ENCODE peak calls at places on chromosomes 12 and 14, in five cellular contexts. G is prostate gland, U is colonic mucosa, B is HFF-Myc, E is sigmoid colon. I is an unnamed sample.

GRCh38 chr14:87483651-87484260 is 509.2 kb downstream of the GALC start:
- DNase-seq in G (no peak), U (no peak), B (peak), E (no peak), I (no peak)

GRCh38 chr12:102174761-102175160 is 22.9 kb downstream of the PMCH start:
- DNase-seq in G (no peak), U (no peak), B (no peak), E (no peak), I (no peak)

GRCh38 chr12:503111-503761 is 43.5 kb downstream of the B4GALNT3 start:
- DNase-seq in G (peak), U (peak), B (no peak), E (no peak), I (peak)

GRCh38 chr14:56212541-56212940 is 94.3 kb downstream of the PELI2 start:
- DNase-seq in G (no peak), U (no peak), B (no peak), E (no peak), I (no peak)

GRCh38 chr12:39764944-39765560 is 145.4 kb upstream of the ABCD2 start:
- DNase-seq in G (no peak), U (no peak), B (peak), E (no peak), I (no peak)

GRCh38 chr14:101008631-101009336 is 105.3 kb upstream of the RTL1 start:
- DNase-seq in G (no peak), U (no peak), B (peak), E (no peak), I (peak)

GRCh38 chr12:102376251-102376747 is 104.1 kb downstream of the IGF1 start:
- DNase-seq in G (no peak), U (no peak), B (no peak), E (no peak), I (no peak)

GRCh38 chr14:55624913-55625312 is 44.9 kb downstream of the KTN1 start:
- DNase-seq in G (no peak), U (no peak), B (no peak), E (no peak), I (no peak)

GRCh38 chr12:124938606-124939427 is 24.4 kb upstream of the UBC start:
- DNase-seq in G (peak), U (peak), B (peak), E (peak), I (no peak)

GRCh38 chr12:109944975-109945374 is 44.9 kb downstream of the TCHP start:
- DNase-seq in G (no peak), U (no peak), B (no peak), E (no peak), I (no peak)

GRCh38 chr14:47676301-47676617 is 854 bp upstream of the MDGA2 start:
- DNase-seq in G (no peak), U (no peak), B (no peak), E (no peak), I (no peak)

GRCh38 chr12:90061834-90062233 is 353.2 kb upstream of the ATP2B1 start:
- DNase-seq in G (no peak), U (no peak), B (no peak), E (no peak), I (peak)

GRCh38 chr14:80202888-80203562 is 8.3 kb downstream of the DIO2 start:
- DNase-seq in G (no peak), U (peak), B (no peak), E (no peak), I (no peak)

GRCh38 chr12:132708150-132708549 is 2.5 kb upstream of the PGAM5 start:
- DNase-seq in G (no peak), U (no peak), B (no peak), E (no peak), I (no peak)

GRCh38 chr14:72543325-72543724 is 350.6 kb downstream of the DPF3 start:
- DNase-seq in G (no peak), U (no peak), B (no peak), E (no peak), I (peak)

GRCh38 chr14:71209888-71210287 is 302.6 kb downstream of the PCNX1 start:
- DNase-seq in G (no peak), U (no peak), B (peak), E (no peak), I (no peak)

GRCh38 chr14:21275261-21275858 is 4.5 kb upstream of the RPGRIP1 start:
- DNase-seq in G (no peak), U (no peak), B (no peak), E (no peak), I (no peak)

GRCh38 chr14:32208490-32208889 is 5.4 kb upstream of the RNU6-8 start:
- DNase-seq in G (no peak), U (no peak), B (no peak), E (no peak), I (no peak)

GRCh38 chr12:121465921-121466799 is 66.2 kb downstream of the RNF34 start:
- DNase-seq in G (no peak), U (no peak), B (no peak), E (no peak), I (peak)

GRCh38 chr12:13033266-13033875 is 10.8 kb upstream of the FAM234B start:
- DNase-seq in G (no peak), U (no peak), B (no peak), E (no peak), I (peak)

GRCh38 chr12:92248977-92249376 is 103.3 kb upstream of the BTG1 start:
- DNase-seq in G (peak), U (no peak), B (no peak), E (no peak), I (no peak)

GRCh38 chr12:74647241-74647640 is 109.6 kb downstream of the ATXN7L3B start:
- DNase-seq in G (no peak), U (no peak), B (no peak), E (no peak), I (no peak)

GRCh38 chr12:26971963-26972362 is 33.7 kb downstream of the FGFR1OP2 start:
- DNase-seq in G (no peak), U (no peak), B (no peak), E (no peak), I (no peak)

GRCh38 chr14:30533126-30533525 is 25.8 kb upstream of the G2E3 start:
- DNase-seq in G (no peak), U (no peak), B (no peak), E (no peak), I (no peak)

GRCh38 chr14:24037658-24038037 is 14.2 kb upstream of the CARMIL3 start:
- DNase-seq in G (no peak), U (peak), B (no peak), E (no peak), I (no peak)

GRCh38 chr14:60002819-60003492 is 83.0 kb downstream of the LRRC9 start:
- DNase-seq in G (peak), U (no peak), B (no peak), E (no peak), I (no peak)

GRCh38 chr14:76844223-76844622 is 18.0 kb downstream of the LRRC74A start:
- DNase-seq in G (no peak), U (no peak), B (peak), E (peak), I (no peak)

GRCh38 chr14:100294213-100294962 is 11.9 kb downstream of the SLC25A29 start:
- DNase-seq in G (no peak), U (no peak), B (no peak), E (no peak), I (peak)

GRCh38 chr12:132218915-132219314 is 74.7 kb downstream of the NOC4L start:
- DNase-seq in G (no peak), U (no peak), B (no peak), E (no peak), I (peak)

GRCh38 chr14:92164958-92165357 is 43.2 kb downstream of the CPSF2 start:
- DNase-seq in G (no peak), U (no peak), B (no peak), E (no peak), I (no peak)

GRCh38 chr12:118053071-118053985 is 7.7 kb downstream of the WSB2 start:
- DNase-seq in G (no peak), U (no peak), B (no peak), E (no peak), I (no peak)

DNA sequence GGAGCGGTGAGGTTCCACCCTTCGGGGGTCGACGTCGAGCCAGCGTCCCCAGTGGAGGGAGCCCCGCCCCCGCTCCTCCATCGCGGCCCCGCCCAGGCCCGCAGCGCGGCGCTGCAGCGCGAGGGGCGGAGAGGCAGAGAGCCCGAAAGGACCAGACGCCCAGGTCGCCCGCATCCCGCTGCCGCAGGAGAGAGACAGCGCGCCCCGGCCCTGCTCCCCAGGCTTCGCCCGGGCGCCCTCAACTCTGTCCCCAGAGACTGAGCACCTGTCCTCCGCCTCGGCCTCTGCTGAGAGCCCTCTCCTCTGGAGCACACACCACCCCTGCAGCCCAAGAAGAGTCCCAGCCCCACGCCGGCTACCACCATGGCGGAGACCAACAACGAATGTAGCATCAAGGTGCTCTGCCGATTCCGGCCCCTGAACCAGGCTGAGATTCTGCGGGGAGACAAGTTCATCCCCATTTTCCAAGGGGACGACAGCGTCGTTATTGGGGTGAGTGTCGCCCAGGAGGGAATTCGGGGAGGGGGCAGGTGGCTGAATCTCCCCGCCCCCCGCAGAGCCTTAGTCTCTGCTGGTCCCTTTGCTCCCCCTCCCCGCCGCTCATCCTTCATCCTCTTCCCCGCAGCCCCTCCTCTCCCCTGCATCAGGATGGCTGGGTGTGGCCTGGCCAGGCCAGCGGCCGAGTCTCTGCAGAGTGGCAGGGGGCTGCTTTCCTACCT is at the start of gene KIF5A:
- DNase-seq in G (no peak), U (no peak), B (no peak), E (no peak), I (peak)
- TF ChIP-seq CTCF in G (no peak), U (no peak), B (no peak), E (no peak), I (no peak)

GRCh38 chr14:26905219-26905618 is 307.4 kb upstream of the NOVA1 start:
- DNase-seq in G (no peak), U (no peak), B (no peak), E (no peak), I (no peak)
- TF ChIP-seq CTCF in G (no peak), U (no peak), B (no peak), E (no peak), I (no peak)

GRCh38 chr12:80861636-80862378 is 75.9 kb downstream of the LIN7A start:
- DNase-seq in G (no peak), U (no peak), B (no peak), E (no peak), I (no peak)
- TF ChIP-seq CTCF in G (no peak), U (no peak), B (no peak), E (no peak), I (no peak)

GRCh38 chr12:17577405-17577804 is 512.6 kb downstream of the RERGL start:
- DNase-seq in G (no peak), U (no peak), B (no peak), E (no peak), I (no peak)
- TF ChIP-seq CTCF in G (no peak), U (no peak), B (no peak), E (no peak), I (no peak)